ENCODE peak calls at places on chromosome 17, in nine cellular contexts. One of them, this sample, is unnamed.

GRCh38 chr17:31680126-31680525 is 178.9 kb downstream of the COPRS start:
- DNase-seq in IMR-90: no peak
- DNase-seq in K562: no peak
- DNase-seq in SK-N-SH: no peak
- DNase-seq in H9: peak; percentile 18
- DNase-seq in fibroblast of lung: no peak
- DNase-seq in HCT116: no peak
- DNase-seq in MM.1S: no peak
- DNase-seq in mammary epithelial cell: no peak
- DNase-seq in this sample: no peak

GRCh38 chr17:27570578-27570914 is 60.4 kb upstream of the LGALS9 start:
- DNase-seq in IMR-90: no peak
- DNase-seq in K562: no peak
- DNase-seq in SK-N-SH: no peak
- DNase-seq in H9: no peak
- DNase-seq in fibroblast of lung: no peak
- DNase-seq in HCT116: no peak
- DNase-seq in MM.1S: no peak
- DNase-seq in mammary epithelial cell: no peak
- DNase-seq in this sample: no peak

GRCh38 chr17:29145289-29146058 is 34.7 kb downstream of the MYO18A start:
- DNase-seq in IMR-90: peak; percentile 84
- DNase-seq in K562: peak; percentile 47
- DNase-seq in SK-N-SH: peak; percentile 66
- DNase-seq in H9: peak; percentile 92
- DNase-seq in fibroblast of lung: peak; percentile 83
- DNase-seq in HCT116: no peak
- DNase-seq in MM.1S: peak; percentile 82
- DNase-seq in mammary epithelial cell: peak; percentile 57
- DNase-seq in this sample: peak; percentile 67

GRCh38 chr17:19739241-19740201 is 8.6 kb downstream of the ALDH3A1 start:
- DNase-seq in IMR-90: no peak
- DNase-seq in K562: no peak
- DNase-seq in SK-N-SH: no peak
- DNase-seq in H9: no peak
- DNase-seq in fibroblast of lung: no peak
- DNase-seq in HCT116: no peak
- DNase-seq in MM.1S: no peak
- DNase-seq in mammary epithelial cell: no peak
- DNase-seq in this sample: no peak

GRCh38 chr17:6162216-6162615 is 92.0 kb downstream of the WSCD1 start:
- DNase-seq in IMR-90: no peak
- DNase-seq in K562: no peak
- DNase-seq in SK-N-SH: no peak
- DNase-seq in H9: peak; percentile 78
- DNase-seq in fibroblast of lung: no peak
- DNase-seq in HCT116: no peak
- DNase-seq in MM.1S: no peak
- DNase-seq in mammary epithelial cell: no peak
- DNase-seq in this sample: no peak

GRCh38 chr17:68200689-68201424 is 47.0 kb upstream of the AMZ2 start:
- DNase-seq in IMR-90: peak; percentile 62
- DNase-seq in K562: peak; percentile 70
- DNase-seq in SK-N-SH: peak; percentile 94
- DNase-seq in H9: peak; percentile 97
- DNase-seq in fibroblast of lung: peak; percentile 62
- DNase-seq in HCT116: peak; percentile 58
- DNase-seq in MM.1S: peak; percentile 58
- DNase-seq in mammary epithelial cell: peak; percentile 50
- DNase-seq in this sample: peak; percentile 34

GRCh38 chr17:50149099-50149424 is 1.4 kb downstream of the PPP1R9B start:
- DNase-seq in IMR-90: no peak
- DNase-seq in K562: no peak
- DNase-seq in SK-N-SH: no peak
- DNase-seq in H9: no peak
- DNase-seq in fibroblast of lung: no peak
- DNase-seq in HCT116: no peak
- DNase-seq in MM.1S: no peak
- DNase-seq in mammary epithelial cell: no peak
- DNase-seq in this sample: no peak

GRCh38 chr17:41977991-41978390 is 11.4 kb downstream of the CNP start:
- DNase-seq in IMR-90: no peak
- DNase-seq in K562: no peak
- DNase-seq in SK-N-SH: no peak
- DNase-seq in H9: no peak
- DNase-seq in fibroblast of lung: no peak
- DNase-seq in HCT116: no peak
- DNase-seq in MM.1S: no peak
- DNase-seq in mammary epithelial cell: no peak
- DNase-seq in this sample: no peak

GRCh38 chr17:66727634-66728570 is 107.0 kb upstream of the CACNG5 start:
- DNase-seq in IMR-90: peak; percentile 50
- DNase-seq in K562: peak; percentile 57
- DNase-seq in SK-N-SH: peak; percentile 87
- DNase-seq in H9: peak; percentile 90
- DNase-seq in fibroblast of lung: peak; percentile 50
- DNase-seq in HCT116: peak; percentile 34
- DNase-seq in MM.1S: no peak
- DNase-seq in mammary epithelial cell: peak; percentile 29
- DNase-seq in this sample: peak; percentile 30

GRCh38 chr17:32161506-32162365 is 19.4 kb downstream of the RHOT1 start:
- DNase-seq in IMR-90: peak; percentile 93
- DNase-seq in K562: no peak
- DNase-seq in SK-N-SH: no peak
- DNase-seq in H9: no peak
- DNase-seq in fibroblast of lung: peak; percentile 91
- DNase-seq in HCT116: no peak
- DNase-seq in MM.1S: no peak
- DNase-seq in mammary epithelial cell: peak; percentile 83
- DNase-seq in this sample: peak; percentile 92

GRCh38 chr17:17712268-17712924 is 31.1 kb downstream of the RAI1 start:
- DNase-seq in IMR-90: peak; percentile 97
- DNase-seq in K562: no peak
- DNase-seq in SK-N-SH: no peak
- DNase-seq in H9: no peak
- DNase-seq in fibroblast of lung: peak; percentile 80
- DNase-seq in HCT116: no peak
- DNase-seq in MM.1S: no peak
- DNase-seq in mammary epithelial cell: peak; percentile 58
- DNase-seq in this sample: peak; percentile 84

GRCh38 chr17:34712481-34713195 is 133.3 kb downstream of the TMEM132E start:
- DNase-seq in IMR-90: no peak
- DNase-seq in K562: no peak
- DNase-seq in SK-N-SH: no peak
- DNase-seq in H9: peak; percentile 15
- DNase-seq in fibroblast of lung: no peak
- DNase-seq in HCT116: no peak
- DNase-seq in MM.1S: no peak
- DNase-seq in mammary epithelial cell: no peak
- DNase-seq in this sample: no peak

GRCh38 chr17:48809182-48809581 is 7.8 kb downstream of the TTLL6 start:
- DNase-seq in IMR-90: no peak
- DNase-seq in K562: no peak
- DNase-seq in SK-N-SH: no peak
- DNase-seq in H9: no peak
- DNase-seq in fibroblast of lung: no peak
- DNase-seq in HCT116: no peak
- DNase-seq in MM.1S: no peak
- DNase-seq in mammary epithelial cell: no peak
- DNase-seq in this sample: no peak

GRCh38 chr17:61294777-61295176 is 104.9 kb upstream of the TBX2 start:
- DNase-seq in IMR-90: peak; percentile 81
- DNase-seq in K562: no peak
- DNase-seq in SK-N-SH: no peak
- DNase-seq in H9: no peak
- DNase-seq in fibroblast of lung: peak; percentile 69
- DNase-seq in HCT116: peak; percentile 10
- DNase-seq in MM.1S: no peak
- DNase-seq in mammary epithelial cell: peak; percentile 48
- DNase-seq in this sample: peak; percentile 66

DNA sequence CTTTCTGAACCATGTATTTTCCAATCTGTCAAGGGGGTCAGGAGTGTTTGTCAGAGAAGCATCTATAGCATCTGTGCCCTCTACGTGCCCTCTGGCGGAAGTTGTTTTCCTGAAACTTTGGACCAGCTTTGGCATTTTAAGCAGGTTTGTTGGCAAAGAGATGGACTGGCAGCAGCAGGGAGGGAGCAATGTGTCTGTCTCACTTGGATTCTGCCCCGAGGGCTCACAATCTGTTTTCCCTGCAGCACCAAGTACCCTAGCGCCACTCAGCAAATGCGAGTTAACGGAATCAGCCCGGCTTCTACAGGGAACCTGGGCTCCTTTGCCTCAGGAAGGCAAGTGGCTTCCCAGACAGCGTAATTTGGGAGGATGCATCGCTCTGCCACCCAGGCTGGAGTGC is 17.4 kb downstream of the DUSP14 start:
- DNase-seq in IMR-90: no peak
- DNase-seq in K562: no peak
- DNase-seq in SK-N-SH: peak; percentile 32
- DNase-seq in H9: no peak
- DNase-seq in fibroblast of lung: no peak
- DNase-seq in HCT116: no peak
- DNase-seq in MM.1S: no peak
- DNase-seq in mammary epithelial cell: no peak
- DNase-seq in this sample: no peak
- H3K27ac ChIP-seq in IMR-90: no peak overlapping the region
- H3K27ac ChIP-seq in K562: no peak overlapping the region
- H3K27ac ChIP-seq in SK-N-SH: no peak overlapping the region
- H3K27ac ChIP-seq in H9: no peak overlapping the region
- H3K27ac ChIP-seq in fibroblast of lung: no peak overlapping the region
- H3K27ac ChIP-seq in HCT116: no peak overlapping the region
- H3K27ac ChIP-seq in MM.1S: no peak overlapping the region
- H3K27ac ChIP-seq in mammary epithelial cell: no peak overlapping the region
- H3K27ac ChIP-seq in this sample: no peak overlapping the region

DNA sequence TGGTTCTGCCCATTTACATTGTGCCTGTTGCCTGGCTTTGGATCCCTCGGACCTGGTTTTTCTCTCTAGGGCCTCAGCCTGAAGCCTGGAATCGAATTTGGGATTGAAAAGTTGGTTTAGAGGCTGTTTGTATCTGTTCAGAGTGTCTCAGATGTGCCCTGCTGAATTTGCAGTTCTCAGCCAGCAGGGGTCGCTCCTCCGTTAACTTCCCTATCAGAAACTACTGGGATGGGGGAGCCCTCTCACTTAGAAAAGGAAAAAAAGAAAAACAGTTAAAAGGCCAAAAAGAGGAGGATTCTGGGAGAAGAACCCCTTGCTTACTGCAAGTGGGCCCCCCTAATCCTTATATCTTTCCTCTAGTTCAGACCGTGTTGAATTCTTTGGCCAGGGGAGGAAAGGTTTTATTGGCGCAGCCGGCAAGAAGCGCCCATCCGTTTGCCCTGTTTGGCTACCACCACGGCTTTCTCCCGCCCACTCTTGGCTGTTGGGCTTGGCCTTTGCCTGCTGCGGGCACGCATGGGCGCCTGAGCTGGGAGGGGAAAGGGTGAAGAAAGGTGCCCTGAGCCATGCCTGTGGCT is 8.7 kb downstream of the FZD2 start:
- DNase-seq in IMR-90: no peak
- DNase-seq in K562: no peak
- DNase-seq in SK-N-SH: no peak
- DNase-seq in H9: peak; percentile 40
- DNase-seq in fibroblast of lung: no peak
- DNase-seq in HCT116: no peak
- DNase-seq in MM.1S: no peak
- DNase-seq in mammary epithelial cell: no peak
- DNase-seq in this sample: no peak
- TF ChIP-seq CTCF in IMR-90: peak; percentile 64
- TF ChIP-seq CTCF in K562: peak; percentile 53
- TF ChIP-seq CTCF in SK-N-SH: peak; percentile 61
- TF ChIP-seq CTCF in H9: peak; percentile 71
- TF ChIP-seq CTCF in fibroblast of lung: peak; percentile 49
- TF ChIP-seq CTCF in HCT116: peak; percentile 84
- TF ChIP-seq CTCF in MM.1S: peak; percentile 43
- TF ChIP-seq CTCF in mammary epithelial cell: peak; percentile 27
- TF ChIP-seq CTCF in this sample: peak; percentile 60

GRCh38 chr17:62887437-62887836 is 78.6 kb upstream of the TANC2 start:
- DNase-seq in IMR-90: no peak
- DNase-seq in K562: no peak
- DNase-seq in SK-N-SH: no peak
- DNase-seq in H9: no peak
- DNase-seq in fibroblast of lung: no peak
- DNase-seq in HCT116: no peak
- DNase-seq in MM.1S: no peak
- DNase-seq in mammary epithelial cell: no peak
- DNase-seq in this sample: no peak
- H3K9ac ChIP-seq in IMR-90: no peak overlapping the region
- H3K9ac ChIP-seq in K562: no peak overlapping the region
- H3K9ac ChIP-seq in SK-N-SH: no peak overlapping the region
- H3K9ac ChIP-seq in H9: no peak overlapping the region
- H3K9ac ChIP-seq in fibroblast of lung: no peak overlapping the region
- H3K9ac ChIP-seq in HCT116: no peak overlapping the region
- H3K9ac ChIP-seq in MM.1S: no peak overlapping the region
- H3K9ac ChIP-seq in mammary epithelial cell: no peak overlapping the region
- H3K9ac ChIP-seq in this sample: no peak overlapping the region

DNA sequence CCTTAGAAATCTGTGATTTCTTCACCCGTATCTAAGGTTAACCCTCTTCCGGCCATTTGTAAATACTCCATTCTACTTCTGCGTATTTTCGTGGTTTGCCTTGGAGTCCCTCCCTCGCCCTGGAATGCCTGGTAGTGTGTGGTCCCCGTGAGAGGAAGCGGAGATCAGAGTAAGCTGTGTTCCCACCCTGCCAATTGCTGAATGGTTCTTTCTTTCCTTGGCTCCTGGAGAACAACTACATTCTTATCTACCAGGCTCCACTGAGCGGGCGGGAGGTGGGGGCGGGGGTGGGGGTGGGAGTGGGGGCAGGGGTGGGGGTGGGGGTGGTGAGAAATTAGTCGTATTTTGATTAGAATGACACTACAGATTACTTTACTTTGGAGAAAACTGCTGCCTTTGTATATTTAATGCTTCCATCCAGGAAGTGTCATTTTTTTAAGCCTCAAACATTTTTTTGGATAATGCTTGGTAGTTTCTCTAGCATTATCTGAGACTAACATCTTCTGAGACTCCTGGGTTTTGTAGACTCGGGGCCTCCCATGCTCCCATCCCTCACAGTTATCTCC is 20.9 kb upstream of the FASN start:
- DNase-seq in IMR-90: peak; percentile 52
- DNase-seq in K562: peak; percentile 48
- DNase-seq in SK-N-SH: peak; percentile 19
- DNase-seq in H9: no peak
- DNase-seq in fibroblast of lung: no peak
- DNase-seq in HCT116: no peak
- DNase-seq in MM.1S: no peak
- DNase-seq in mammary epithelial cell: no peak
- DNase-seq in this sample: peak; percentile 75
- H3K27ac ChIP-seq in IMR-90: no peak overlapping the region
- H3K27ac ChIP-seq in K562: peak overlapping the region; percentile 60
- H3K27ac ChIP-seq in SK-N-SH: no peak overlapping the region
- H3K27ac ChIP-seq in H9: no peak overlapping the region
- H3K27ac ChIP-seq in fibroblast of lung: no peak overlapping the region
- H3K27ac ChIP-seq in HCT116: no peak overlapping the region
- H3K27ac ChIP-seq in MM.1S: no peak overlapping the region
- H3K27ac ChIP-seq in mammary epithelial cell: no peak overlapping the region
- H3K27ac ChIP-seq in this sample: no peak overlapping the region